ENCODE peak calls at places on chromosomes 7 and 10, in four cellular contexts. C is RWPE2, A is left ventricle myocardium inferior, I is right atrium auricular region. N is an unnamed sample.
A peak's percentile ranks its signal among the peaks of the same experiment; 100 is the strongest.

GRCh38 chr10:31288961-31289360 is 30.1 kb upstream of the ZEB1 start:
- DNase-seq in C (no peak), A (no peak), I (no peak), N (no peak)

GRCh38 chr10:43137701-43137970 is 609 bp upstream of the CSGALNACT2 start:
- DNase-seq in I (peak; percentile 59), A (peak; percentile 52), C (no peak), N (peak; percentile 67)

GRCh38 chr7:70693690-70694356 is 438.1 kb upstream of the GALNT17 start:
- DNase-seq in A (peak; percentile 83), C (no peak), I (peak; percentile 80), N (peak; percentile 81)

GRCh38 chr10:88901610-88902327 is 21.7 kb downstream of the STAMBPL1 start:
- DNase-seq in C (no peak), A (no peak), I (no peak), N (no peak)

GRCh38 chr10:84957427-84957826 is 629.0 kb downstream of the CCSER2 start:
- DNase-seq in C (no peak), I (no peak), A (no peak), N (no peak)

GRCh38 chr7:147903871-147904576 is 686.5 kb upstream of the C7orf33 start:
- DNase-seq in I (no peak), A (no peak), C (no peak), N (no peak)

GRCh38 chr10:12377891-12378290 is 28.5 kb downstream of the CAMK1D start:
- DNase-seq in I (no peak), C (no peak), A (no peak), N (no peak)

GRCh38 chr7:32204361-32205018 is 134.3 kb upstream of the PDE1C start:
- DNase-seq in I (peak; percentile 83), A (peak; percentile 69), C (no peak), N (no peak)

GRCh38 chr7:77626515-77627306 is 69.5 kb upstream of the RSBN1L start:
- DNase-seq in C (no peak), A (no peak), I (no peak), N (no peak)

GRCh38 chr10:48439031-48439430 is 132.6 kb downstream of the MAPK8 start:
- DNase-seq in C (no peak), I (no peak), A (no peak), N (no peak)

GRCh38 chr7:54394877-54395276 is 147.3 kb upstream of the VSTM2A start:
- DNase-seq in C (no peak), I (no peak), A (no peak), N (no peak)

GRCh38 chr10:7563368-7563767 is 103.4 kb downstream of the ITIH5 start:
- DNase-seq in C (no peak), A (peak; percentile 62), I (no peak), N (no peak)

GRCh38 chr7:90552521-90552920 is 43.6 kb upstream of the CDK14 start:
- DNase-seq in I (no peak), C (no peak), A (no peak), N (no peak)

GRCh38 chr7:121020652-121021051 is 32.1 kb downstream of the CPED1 start:
- DNase-seq in C (no peak), A (no peak), I (no peak), N (no peak)

GRCh38 chr7:3791327-3791726 is 490.3 kb downstream of the SDK1 start:
- DNase-seq in A (no peak), C (no peak), I (no peak), N (no peak)

GRCh38 chr7:426510-426909 is 93.1 kb downstream of the PDGFA start:
- DNase-seq in A (no peak), C (no peak), I (no peak), N (no peak)

GRCh38 chr10:84201682-84202081 is 7.3 kb downstream of the CDHR1 start:
- DNase-seq in I (no peak), C (no peak), A (no peak), N (no peak)

GRCh38 chr10:86960003-86960862 is 1.8 kb downstream of the SNCG start:
- DNase-seq in C (no peak), I (no peak), A (peak; percentile 39), N (peak; percentile 60)

GRCh38 chr7:92645531-92646061 is 55.4 kb upstream of the FAM133B start:
- DNase-seq in A (no peak), C (peak; percentile 69), I (no peak), N (no peak)

GRCh38 chr7:157429001-157429679 is 92.3 kb downstream of the DNAJB6 start:
- DNase-seq in C (peak; percentile 29), I (no peak), A (peak; percentile 7), N (peak; percentile 24)

GRCh38 chr7:40674316-40674715 is 539.5 kb downstream of the SUGCT start:
- DNase-seq in A (no peak), C (no peak), I (no peak), N (no peak)

GRCh38 chr7:100687261-100687660 is 6.8 kb downstream of the GIGYF1 start:
- DNase-seq in C (no peak), A (no peak), I (no peak), N (no peak)

GRCh38 chr7:23337374-23337773 is 38.2 kb downstream of the MALSU1 start:
- DNase-seq in I (no peak), C (no peak), A (no peak), N (no peak)

GRCh38 chr7:42212541-42213090 is 24.4 kb downstream of the GLI3 start:
- DNase-seq in C (no peak), A (no peak), I (no peak), N (no peak)

GRCh38 chr10:2145486-2145885 is 408.2 kb upstream of the ADARB2 start:
- DNase-seq in I (no peak), C (no peak), A (no peak), N (no peak)

GRCh38 chr10:124626759-124627380 is 117.3 kb downstream of the FAM53B start:
- DNase-seq in A (no peak), C (peak; percentile 81), I (no peak), N (peak; percentile 75)

GRCh38 chr10:102773986-102774385 is 30.2 kb downstream of the WBP1L start:
- DNase-seq in I (peak; percentile 72), C (no peak), A (peak; percentile 35), N (no peak)

GRCh38 chr7:135998081-135998480 is 20.9 kb upstream of the MTPN start:
- DNase-seq in C (no peak), I (no peak), A (no peak), N (no peak)

GRCh38 chr7:502296-502695 is 17.4 kb downstream of the PDGFA start:
- DNase-seq in C (peak; percentile 32), A (peak; percentile 10), I (no peak), N (peak; percentile 32)

GRCh38 chr10:122280156-122280555 is 9.1 kb downstream of the BTBD16 start:
- DNase-seq in C (no peak), A (no peak), I (no peak), N (no peak)

GRCh38 chr10:68327889-68328786 is 3.7 kb upstream of the HNRNPH3 start:
- DNase-seq in I (no peak), C (no peak), A (no peak), N (no peak)

GRCh38 chr10:60123172-60123571 is 216.8 kb upstream of the CCDC6 start:
- DNase-seq in A (no peak), C (peak; percentile 55), I (no peak), N (no peak)

GRCh38 chr10:29922904-29923303 is 136.5 kb downstream of the JCAD start:
- DNase-seq in C (no peak), I (no peak), A (no peak), N (no peak)

GRCh38 chr7:127391591-127392181 is 822 bp downstream of the ZNF800 start:
- DNase-seq in A (no peak), I (peak; percentile 58), C (peak; percentile 48), N (no peak)

GRCh38 chr10:42992156-42992956 is 84.5 kb upstream of the RET start:
- DNase-seq in C (peak; percentile 48), A (no peak), I (no peak), N (no peak)

GRCh38 chr7:128084896-128085608 is 53.8 kb upstream of the LRRC4 start:
- DNase-seq in C (no peak), I (no peak), A (peak; percentile 63), N (no peak)

GRCh38 chr7:34131371-34131770 is 226.0 kb downstream of the BMPER start:
- DNase-seq in A (no peak), C (no peak), I (no peak), N (no peak)

GRCh38 chr10:95466450-95466849 is 94.7 kb downstream of the SORBS1 start:
- DNase-seq in I (no peak), C (no peak), A (no peak), N (no peak)

GRCh38 chr10:102065561-102066420 is 642 bp downstream of the HPS6 start:
- DNase-seq in C (no peak), I (no peak), A (peak; percentile 25), N (peak; percentile 65)

DNA sequence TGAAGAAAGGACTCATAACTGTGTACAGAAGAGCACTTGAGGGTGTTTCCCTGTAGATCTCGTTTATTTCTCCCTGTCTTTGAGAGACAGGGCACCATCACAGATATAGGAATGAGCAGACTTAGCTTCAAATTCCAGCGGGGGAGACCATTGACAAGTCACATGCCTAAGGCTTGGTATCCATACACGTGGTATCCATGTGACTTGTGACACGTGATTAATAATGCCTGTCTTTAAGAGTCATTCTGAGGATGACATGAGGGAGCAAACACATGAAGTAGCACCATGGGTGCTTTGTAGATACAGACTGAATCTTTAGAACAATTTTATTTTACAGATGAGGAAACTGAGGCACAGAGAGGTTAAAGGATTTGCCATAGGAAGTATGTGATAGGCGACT is 292.3 kb downstream of the POU6F2 start:
- DNase-seq in I (no peak), A (no peak), C (no peak), N (no peak)
- TF ChIP-seq CTCF in I (no peak), A (no peak), C (no peak), N (no peak)

DNA sequence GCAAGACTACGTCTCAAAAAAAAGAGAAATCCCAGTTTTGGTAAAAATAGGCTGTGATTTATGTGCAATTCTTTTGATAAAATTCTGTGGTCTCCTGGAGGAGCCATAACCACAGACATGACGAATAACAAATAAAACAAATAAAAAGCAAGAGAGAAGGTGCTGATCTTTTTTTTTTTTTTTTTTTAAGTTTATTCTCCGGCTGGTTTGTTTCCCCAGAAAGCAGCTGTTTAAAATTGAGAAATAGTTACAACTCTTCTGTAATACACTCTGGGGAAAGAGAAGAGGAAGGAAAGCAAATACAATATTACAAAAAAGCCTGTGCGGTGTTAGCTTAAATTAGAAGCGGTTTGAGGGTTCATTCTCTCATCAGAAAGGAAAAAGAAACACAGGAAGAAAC is 40.8 kb upstream of the WAC start:
- DNase-seq in A (no peak), C (no peak), I (no peak), N (no peak)
- H3K27ac ChIP-seq in A (no peak overlapping the region), C (no peak overlapping the region), I (no peak overlapping the region), N (peak overlapping the region; percentile 22)

GRCh38 chr10:73850205-73850604 is 24.1 kb downstream of the CAMK2G start:
- DNase-seq in I (no peak), A (no peak), C (no peak), N (no peak)
- H3K36me3 ChIP-seq in I (peaks cover 42% of the 10 kb centered on the region), A (peaks cover 55% of the 10 kb centered on the region), C (peaks cover 41% of the 10 kb centered on the region), N (peaks cover 75% of the 10 kb centered on the region)

DNA sequence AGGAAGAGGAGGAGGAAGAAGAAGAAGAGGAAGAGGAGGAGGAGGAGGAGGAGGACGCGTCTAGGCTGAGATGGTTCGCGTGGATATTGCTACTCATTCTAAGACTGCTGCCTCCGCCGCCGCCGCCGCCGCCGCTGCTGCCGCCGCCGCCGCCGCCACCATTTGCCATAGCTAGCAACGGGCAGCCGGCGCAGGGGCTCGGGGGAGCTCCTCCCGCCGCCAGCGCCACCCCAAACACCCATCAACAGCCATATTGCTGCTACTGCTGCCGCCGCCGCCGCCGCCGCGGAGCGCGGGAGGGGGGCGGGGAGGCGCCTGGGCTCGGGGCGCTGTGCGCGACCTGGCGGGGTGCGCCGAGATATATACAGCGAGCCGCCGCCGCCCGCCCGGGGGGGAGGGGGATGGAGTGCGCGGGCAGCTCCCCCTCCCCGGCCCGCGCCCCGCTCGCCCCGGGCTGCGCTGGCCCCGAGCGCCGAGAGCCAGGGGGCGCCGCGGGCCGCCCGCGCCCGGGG is at the start of gene KCNMA1:
- DNase-seq in I (no peak), C (no peak), A (no peak), N (peak; percentile 53)
- TF ChIP-seq CTCF in I (no peak), C (no peak), A (no peak), N (no peak)

N was measured in lower lobe of right lung.